ENCODE peak calls at places on chromosomes 5 and 9, in six cellular contexts. Z is transverse colon, G is GM12891, D is suprapubic skin, V is HepG2, H is HCT116. J is an unnamed sample.

GRCh38 chr5:159458217-159458711 is 128.0 kb upstream of the IL12B start:
- DNase-seq in Z (no peak), G (no peak), D (no peak), V (no peak), H (no peak), J (no peak)

GRCh38 chr9:13088734-13089427 is 190.6 kb downstream of the MPDZ start:
- DNase-seq in Z (peak), G (peak), D (no peak), V (peak), H (peak), J (peak)

GRCh38 chr9:98226516-98226915 is 28.9 kb downstream of the TBC1D2 start:
- DNase-seq in Z (no peak), G (no peak), D (no peak), V (peak), H (no peak), J (no peak)

GRCh38 chr5:94575196-94575595 is 43.2 kb downstream of the KIAA0825 start:
- DNase-seq in Z (no peak), G (no peak), D (no peak), V (no peak), H (no peak), J (no peak)

GRCh38 chr5:57468481-57469165 is 14.0 kb downstream of the ACTBL2 start:
- DNase-seq in Z (no peak), G (no peak), D (no peak), V (no peak), H (no peak), J (no peak)

GRCh38 chr5:97735209-97735608 is 552.2 kb upstream of the RIOK2 start:
- DNase-seq in Z (no peak), G (no peak), D (no peak), V (no peak), H (no peak), J (no peak)

GRCh38 chr5:132022737-132023136 is 11.3 kb upstream of the ACSL6 start:
- DNase-seq in Z (no peak), G (no peak), D (no peak), V (no peak), H (no peak), J (no peak)

GRCh38 chr5:179986328-179986727 is 78.6 kb upstream of the TBC1D9B start:
- DNase-seq in Z (no peak), G (no peak), D (no peak), V (no peak), H (no peak), J (no peak)

GRCh38 chr5:72151169-72151568 is 43.9 kb downstream of the MAP1B start:
- DNase-seq in Z (no peak), G (no peak), D (no peak), V (peak), H (no peak), J (no peak)

GRCh38 chr9:98222885-98223640 is 30.6 kb upstream of the CORO2A start:
- DNase-seq in Z (no peak), G (no peak), D (no peak), V (peak), H (peak), J (no peak)

GRCh38 chr9:136944094-136944518 is 432 bp downstream of the FBXW5 start:
- DNase-seq in Z (no peak), G (peak), D (no peak), V (no peak), H (no peak), J (peak)

GRCh38 chr5:35683466-35683865 is 65.8 kb downstream of the SPEF2 start:
- DNase-seq in Z (no peak), G (no peak), D (no peak), V (no peak), H (no peak), J (no peak)

GRCh38 chr9:128247191-128247803 is 28.5 kb downstream of the GOLGA2 start:
- DNase-seq in Z (no peak), G (no peak), D (no peak), V (no peak), H (no peak), J (no peak)

GRCh38 chr9:135499326-135500070 is 984 bp upstream of the MRPS2 start:
- DNase-seq in Z (peak), G (peak), D (peak), V (peak), H (peak), J (peak)

GRCh38 chr5:34609951-34610431 is 46.1 kb upstream of the RAI14 start:
- DNase-seq in Z (no peak), G (no peak), D (no peak), V (no peak), H (no peak), J (no peak)

GRCh38 chr5:68646142-68646541 is 430.6 kb downstream of the PIK3R1 start:
- DNase-seq in Z (no peak), G (no peak), D (no peak), V (no peak), H (no peak), J (no peak)

DNA sequence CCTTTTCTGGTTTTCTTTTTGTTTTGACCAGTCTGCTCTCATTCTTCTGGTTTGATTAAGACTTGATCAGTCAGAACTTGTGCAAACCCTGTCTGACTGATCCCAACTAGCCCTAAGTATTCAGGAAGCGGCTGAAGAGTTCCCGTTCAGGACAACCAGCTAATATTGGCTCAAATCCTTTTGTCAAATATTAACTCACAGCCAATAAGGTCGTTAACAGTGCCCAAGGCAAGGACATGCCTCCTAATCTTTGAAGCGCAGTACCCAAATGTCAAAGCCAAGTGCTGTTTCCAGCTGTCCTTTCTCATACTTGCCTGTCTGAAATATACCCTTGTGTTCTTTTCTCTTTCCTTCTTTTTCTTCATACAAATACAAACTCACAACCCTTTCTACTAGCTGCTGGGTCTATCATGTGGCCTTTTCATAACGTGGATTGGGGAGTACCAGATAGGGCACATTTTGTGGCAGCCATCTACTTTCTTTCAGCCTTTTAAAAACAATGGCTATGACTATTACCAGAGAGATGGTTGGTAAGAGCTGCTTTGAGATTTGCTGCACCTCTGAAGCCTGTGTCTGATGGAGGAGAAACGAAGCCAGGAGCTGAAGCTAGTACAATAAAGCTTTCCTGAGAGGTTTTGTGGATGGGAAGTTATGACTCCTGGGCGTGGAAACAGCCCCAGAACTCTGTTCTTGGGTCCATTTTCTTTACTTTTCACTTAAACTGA is 266.4 kb upstream of the ZNF608 start:
- DNase-seq in Z (no peak), G (no peak), D (no peak), V (peak), H (no peak), J (no peak)
- TF ChIP-seq POLR2A in Z (no peak), G (no peak), D (no peak), V (no peak), H (no peak), J (no peak)

DNA sequence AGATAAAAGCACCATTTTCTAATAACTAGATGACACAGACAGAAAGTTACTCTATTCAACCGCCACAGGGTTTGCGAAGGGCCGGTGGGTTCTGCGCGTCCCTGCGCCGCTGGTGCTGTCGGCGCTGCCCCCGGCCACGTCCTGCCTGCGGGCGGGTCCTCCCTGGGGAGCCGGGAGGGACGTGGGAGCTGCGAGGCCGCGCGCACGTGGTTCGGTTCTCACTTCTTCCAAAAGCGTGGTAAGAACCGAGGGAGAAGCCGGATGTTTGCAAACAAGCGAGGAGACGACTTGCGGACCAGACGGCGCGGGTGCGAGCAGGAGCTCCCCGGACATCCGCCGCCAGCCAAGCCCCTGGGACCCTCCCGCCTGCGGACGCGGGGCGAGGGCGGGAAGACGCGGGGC is 12.5 kb downstream of the BTNL9 start:
- DNase-seq in Z (no peak), G (no peak), D (no peak), V (no peak), H (no peak), J (peak)
- TF ChIP-seq POLR2AphosphoS5 in Z (no peak), G (no peak), D (no peak), V (no peak), H (no peak), J (no peak)

GRCh38 chr9:113221003-113221799 is at the start of the genes FKBP15 and SLC31A1:
- DNase-seq in Z (peak), G (peak), D (peak), V (peak), H (peak), J (peak)
- TF ChIP-seq POLR2A in Z (peak), G (peak), D (no peak), V (peak), H (peak), J (peak)

DNA sequence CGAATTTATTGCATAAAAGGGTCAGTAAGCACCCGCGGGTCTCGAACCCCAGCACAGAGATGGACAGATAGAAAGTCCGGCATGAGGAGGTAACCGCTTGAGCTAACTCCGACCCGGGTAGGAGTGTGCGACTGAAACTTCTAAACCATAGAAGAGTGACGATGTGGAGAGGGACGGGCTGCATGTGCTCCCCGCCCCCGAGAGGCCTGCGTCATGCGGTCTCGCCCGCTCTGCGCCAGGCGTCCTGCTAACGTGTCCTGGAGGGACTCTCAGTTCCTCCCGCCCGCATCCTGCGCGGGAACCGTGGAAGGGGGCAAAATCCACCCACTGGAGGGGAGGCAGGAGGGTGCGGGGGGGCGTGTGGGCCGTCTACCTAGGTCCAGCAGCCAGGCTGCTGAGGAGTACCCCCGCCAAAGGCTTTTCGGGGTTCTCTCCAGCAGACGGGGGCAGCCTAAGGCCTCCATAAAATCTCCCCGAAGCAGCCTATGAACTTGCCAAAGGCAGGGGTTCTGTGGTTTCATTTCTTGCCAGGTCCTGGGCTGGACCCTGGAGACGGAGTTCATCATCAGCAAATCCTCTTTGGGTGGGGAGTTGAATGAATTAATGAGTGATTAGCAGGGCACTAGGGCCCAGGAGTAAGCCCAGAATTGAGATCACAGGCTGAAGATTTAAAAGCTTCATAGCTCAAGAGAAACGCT is 51.8 kb downstream of the TGFBI start:
- DNase-seq in Z (peak), G (peak), D (peak), V (no peak), H (peak), J (peak)
- TF ChIP-seq POLR2AphosphoS5 in Z (peak), G (peak), D (no peak), V (no peak), H (peak), J (no peak)

J was measured in GM12892.